ENCODE peak calls at places on chromosomes 12 and 14, in eight cellular contexts. O, A, H, Q, Z, S, R and B are unnamed samples.

GRCh38 chr14:77059276-77059934 is 30.9 kb upstream of the IRF2BPL start:
- DNase-seq in O (no peak), A (peak; percentile 80), H (no peak), Q (no peak), Z (no peak), S (no peak), R (no peak), B (no peak)

GRCh38 chr12:110957159-110957558 is 36.8 kb upstream of the MYL2 start:
- DNase-seq in O (no peak), A (no peak), H (no peak), Q (no peak), Z (no peak), S (no peak), R (no peak), B (no peak)

GRCh38 chr12:18981732-18982131 is 147.8 kb upstream of the PLEKHA5 start:
- DNase-seq in O (no peak), A (no peak), H (no peak), Q (no peak), Z (no peak), S (no peak), R (no peak), B (no peak)

GRCh38 chr12:92915365-92915764 is 13.7 kb downstream of the EEA1 start:
- DNase-seq in O (no peak), A (no peak), H (no peak), Q (no peak), Z (no peak), S (no peak), R (no peak), B (no peak)

GRCh38 chr12:113170926-113171325 is 14.4 kb downstream of the DDX54 start:
- DNase-seq in O (no peak), A (no peak), H (no peak), Q (no peak), Z (no peak), S (peak; percentile 57), R (no peak), B (no peak)

GRCh38 chr14:100386121-100386520 is 63.0 kb downstream of the SLC25A47 start:
- DNase-seq in O (no peak), A (no peak), H (no peak), Q (no peak), Z (no peak), S (no peak), R (no peak), B (no peak)

GRCh38 chr14:89225607-89226006 is 191.4 kb downstream of the FOXN3 start:
- DNase-seq in O (no peak), A (no peak), H (no peak), Q (no peak), Z (no peak), S (no peak), R (no peak), B (no peak)

GRCh38 chr12:53065975-53066593 is 13.1 kb downstream of the SPRYD3 start:
- DNase-seq in O (peak; percentile 84), A (peak; percentile 88), H (peak; percentile 74), Q (peak; percentile 77), Z (peak; percentile 91), S (peak; percentile 86), R (peak; percentile 45), B (peak; percentile 38)

GRCh38 chr14:100159107-100159864 is at the start of gene DEGS2:
- DNase-seq in O (peak; percentile 61), A (no peak), H (peak; percentile 65), Q (peak; percentile 58), Z (no peak), S (peak; percentile 84), R (peak; percentile 34), B (peak; percentile 52)

GRCh38 chr12:26723379-26724308 is 109.3 kb downstream of the ITPR2 start:
- DNase-seq in O (no peak), A (peak; percentile 10), H (no peak), Q (no peak), Z (no peak), S (no peak), R (no peak), B (no peak)

GRCh38 chr14:21030531-21030930 is 514 bp downstream of the TPPP2 start:
- DNase-seq in O (no peak), A (no peak), H (no peak), Q (no peak), Z (no peak), S (no peak), R (no peak), B (no peak)

GRCh38 chr14:77885363-77885762 is 85.5 kb downstream of the ADCK1 start:
- DNase-seq in O (no peak), A (no peak), H (no peak), Q (no peak), Z (no peak), S (no peak), R (no peak), B (no peak)

GRCh38 chr12:103864710-103865109 is 23.7 kb upstream of the NT5DC3 start:
- DNase-seq in O (no peak), A (no peak), H (no peak), Q (no peak), Z (no peak), S (no peak), R (no peak), B (no peak)

GRCh38 chr14:65002586-65003210 is 16.0 kb downstream of the FNTB start:
- DNase-seq in O (no peak), A (no peak), H (no peak), Q (no peak), Z (no peak), S (no peak), R (no peak), B (no peak)

GRCh38 chr14:95452176-95452889 is 64.1 kb downstream of the SYNE3 start:
- DNase-seq in O (no peak), A (peak; percentile 41), H (no peak), Q (no peak), Z (no peak), S (no peak), R (no peak), B (no peak)

GRCh38 chr12:11875414-11875935 is 195.3 kb upstream of the BCL2L14 start:
- DNase-seq in O (no peak), A (no peak), H (no peak), Q (peak; percentile 81), Z (no peak), S (peak; percentile 38), R (no peak), B (no peak)

GRCh38 chr14:84554136-84554535 is 975.8 kb upstream of the FLRT2 start:
- DNase-seq in O (no peak), A (no peak), H (no peak), Q (no peak), Z (no peak), S (no peak), R (no peak), B (no peak)

GRCh38 chr14:55927059-55927458 is 191.2 kb upstream of the PELI2 start:
- DNase-seq in O (no peak), A (no peak), H (no peak), Q (no peak), Z (no peak), S (no peak), R (no peak), B (no peak)

GRCh38 chr14:76917158-76917596 is 91.0 kb downstream of the LRRC74A start:
- DNase-seq in O (peak; percentile 65), A (peak; percentile 58), H (no peak), Q (peak; percentile 56), Z (no peak), S (no peak), R (no peak), B (peak; percentile 63)

GRCh38 chr12:3628629-3629028 is 124.3 kb downstream of the CRACR2A start:
- DNase-seq in O (no peak), A (no peak), H (no peak), Q (no peak), Z (no peak), S (no peak), R (no peak), B (no peak)

GRCh38 chr14:103185051-103186027 is 62.1 kb downstream of the TNFAIP2 start:
- DNase-seq in O (peak; percentile 15), A (peak; percentile 39), H (no peak), Q (peak; percentile 37), Z (no peak), S (peak; percentile 42), R (no peak), B (no peak)

GRCh38 chr12:54526800-54527630 is 22.4 kb upstream of the PDE1B start:
- DNase-seq in O (peak; percentile 23), A (peak; percentile 36), H (no peak), Q (no peak), Z (no peak), S (peak; percentile 30), R (no peak), B (peak; percentile 22)

GRCh38 chr12:123942277-123942653 is 30.4 kb downstream of the CCDC92 start:
- DNase-seq in O (no peak), A (peak; percentile 70), H (no peak), Q (no peak), Z (no peak), S (no peak), R (no peak), B (no peak)